ENCODE peak calls at places on chromosomes 11 and 22, in ten cellular contexts. One of them, this sample, is unnamed.

GRCh38 chr11:13094930-13095687 is 86.0 kb downstream of the RASSF10 start:
- DNase-seq in BE2C: no peak
- DNase-seq in ascending aorta: no peak
- DNase-seq in Peyer's patch: no peak
- DNase-seq in Caco-2: no peak
- DNase-seq in tibial nerve: no peak
- DNase-seq in suprapubic skin: no peak
- DNase-seq in MM.1S: no peak
- DNase-seq in heart left ventricle: no peak
- DNase-seq in transverse colon: no peak
- DNase-seq in this sample: no peak

GRCh38 chr11:82458777-82459176 is 274.9 kb downstream of the FAM181B start:
- DNase-seq in BE2C: no peak
- DNase-seq in ascending aorta: no peak
- DNase-seq in Peyer's patch: no peak
- DNase-seq in Caco-2: no peak
- DNase-seq in tibial nerve: no peak
- DNase-seq in suprapubic skin: no peak
- DNase-seq in MM.1S: no peak
- DNase-seq in heart left ventricle: no peak
- DNase-seq in transverse colon: no peak
- DNase-seq in this sample: no peak

GRCh38 chr11:859394-860131 is 16.9 kb downstream of the TSPAN4 start:
- DNase-seq in BE2C: peak; percentile 90
- DNase-seq in ascending aorta: no peak
- DNase-seq in Peyer's patch: no peak
- DNase-seq in Caco-2: no peak
- DNase-seq in tibial nerve: peak; percentile 61
- DNase-seq in suprapubic skin: no peak
- DNase-seq in MM.1S: no peak
- DNase-seq in heart left ventricle: peak; percentile 91
- DNase-seq in transverse colon: peak; percentile 76
- DNase-seq in this sample: no peak

GRCh38 chr11:46991391-46991790 is 54.8 kb downstream of the CSTPP1 start:
- DNase-seq in BE2C: no peak
- DNase-seq in ascending aorta: no peak
- DNase-seq in Peyer's patch: no peak
- DNase-seq in Caco-2: no peak
- DNase-seq in tibial nerve: no peak
- DNase-seq in suprapubic skin: no peak
- DNase-seq in MM.1S: no peak
- DNase-seq in heart left ventricle: no peak
- DNase-seq in transverse colon: no peak
- DNase-seq in this sample: no peak

GRCh38 chr22:41302016-41302767 is 867 bp downstream of the ZC3H7B start:
- DNase-seq in BE2C: peak; percentile 34
- DNase-seq in ascending aorta: no peak
- DNase-seq in Peyer's patch: no peak
- DNase-seq in Caco-2: no peak
- DNase-seq in tibial nerve: no peak
- DNase-seq in suprapubic skin: no peak
- DNase-seq in MM.1S: no peak
- DNase-seq in heart left ventricle: no peak
- DNase-seq in transverse colon: no peak
- DNase-seq in this sample: no peak

GRCh38 chr11:128509990-128510389 is 77.4 kb downstream of the ETS1 start:
- DNase-seq in BE2C: no peak
- DNase-seq in ascending aorta: no peak
- DNase-seq in Peyer's patch: no peak
- DNase-seq in Caco-2: no peak
- DNase-seq in tibial nerve: no peak
- DNase-seq in suprapubic skin: no peak
- DNase-seq in MM.1S: no peak
- DNase-seq in heart left ventricle: no peak
- DNase-seq in transverse colon: no peak
- DNase-seq in this sample: no peak

GRCh38 chr22:37659066-37659896 is 758 bp downstream of the PDXP start:
- DNase-seq in BE2C: no peak
- DNase-seq in ascending aorta: no peak
- DNase-seq in Peyer's patch: peak; percentile 40
- DNase-seq in Caco-2: peak; percentile 62
- DNase-seq in tibial nerve: no peak
- DNase-seq in suprapubic skin: no peak
- DNase-seq in MM.1S: peak; percentile 33
- DNase-seq in heart left ventricle: no peak
- DNase-seq in transverse colon: peak; percentile 81
- DNase-seq in this sample: no peak

GRCh38 chr11:95549276-95549675 is 240.3 kb downstream of the FAM76B start:
- DNase-seq in BE2C: no peak
- DNase-seq in ascending aorta: no peak
- DNase-seq in Peyer's patch: no peak
- DNase-seq in Caco-2: no peak
- DNase-seq in tibial nerve: no peak
- DNase-seq in suprapubic skin: no peak
- DNase-seq in MM.1S: no peak
- DNase-seq in heart left ventricle: no peak
- DNase-seq in transverse colon: no peak
- DNase-seq in this sample: no peak

GRCh38 chr11:28808771-28809170 is 700.6 kb downstream of the METTL15 start:
- DNase-seq in BE2C: no peak
- DNase-seq in ascending aorta: no peak
- DNase-seq in Peyer's patch: no peak
- DNase-seq in Caco-2: no peak
- DNase-seq in tibial nerve: no peak
- DNase-seq in suprapubic skin: no peak
- DNase-seq in MM.1S: no peak
- DNase-seq in heart left ventricle: no peak
- DNase-seq in transverse colon: no peak
- DNase-seq in this sample: no peak

GRCh38 chr11:16891964-16892363 is 122.2 kb downstream of the PLEKHA7 start:
- DNase-seq in BE2C: no peak
- DNase-seq in ascending aorta: no peak
- DNase-seq in Peyer's patch: no peak
- DNase-seq in Caco-2: no peak
- DNase-seq in tibial nerve: no peak
- DNase-seq in suprapubic skin: no peak
- DNase-seq in MM.1S: no peak
- DNase-seq in heart left ventricle: no peak
- DNase-seq in transverse colon: no peak
- DNase-seq in this sample: no peak

GRCh38 chr11:6746086-6746618 is 25.6 kb downstream of the OR2AG2 start:
- DNase-seq in BE2C: no peak
- DNase-seq in ascending aorta: no peak
- DNase-seq in Peyer's patch: peak; percentile 78
- DNase-seq in Caco-2: no peak
- DNase-seq in tibial nerve: no peak
- DNase-seq in suprapubic skin: no peak
- DNase-seq in MM.1S: peak; percentile 84
- DNase-seq in heart left ventricle: no peak
- DNase-seq in transverse colon: peak; percentile 55
- DNase-seq in this sample: no peak

GRCh38 chr22:31248965-31249940 is 37.2 kb downstream of the LIMK2 start:
- DNase-seq in BE2C: no peak
- DNase-seq in ascending aorta: no peak
- DNase-seq in Peyer's patch: no peak
- DNase-seq in Caco-2: peak; percentile 37
- DNase-seq in tibial nerve: no peak
- DNase-seq in suprapubic skin: no peak
- DNase-seq in MM.1S: no peak
- DNase-seq in heart left ventricle: no peak
- DNase-seq in transverse colon: no peak
- DNase-seq in this sample: no peak

GRCh38 chr11:18853086-18853720 is 61.6 kb upstream of the PTPN5 start:
- DNase-seq in BE2C: no peak
- DNase-seq in ascending aorta: no peak
- DNase-seq in Peyer's patch: no peak
- DNase-seq in Caco-2: no peak
- DNase-seq in tibial nerve: no peak
- DNase-seq in suprapubic skin: no peak
- DNase-seq in MM.1S: peak; percentile 71
- DNase-seq in heart left ventricle: no peak
- DNase-seq in transverse colon: no peak
- DNase-seq in this sample: no peak

GRCh38 chr11:2860636-2861035 is 24.9 kb downstream of the CDKN1C start:
- DNase-seq in BE2C: no peak
- DNase-seq in ascending aorta: no peak
- DNase-seq in Peyer's patch: no peak
- DNase-seq in Caco-2: peak; percentile 70
- DNase-seq in tibial nerve: no peak
- DNase-seq in suprapubic skin: no peak
- DNase-seq in MM.1S: no peak
- DNase-seq in heart left ventricle: no peak
- DNase-seq in transverse colon: peak; percentile 37
- DNase-seq in this sample: no peak

GRCh38 chr11:61832758-61833157 is 4.7 kb downstream of the FADS2 start:
- DNase-seq in BE2C: no peak
- DNase-seq in ascending aorta: no peak
- DNase-seq in Peyer's patch: no peak
- DNase-seq in Caco-2: no peak
- DNase-seq in tibial nerve: no peak
- DNase-seq in suprapubic skin: no peak
- DNase-seq in MM.1S: no peak
- DNase-seq in heart left ventricle: peak; percentile 66
- DNase-seq in transverse colon: no peak
- DNase-seq in this sample: no peak

GRCh38 chr11:9774591-9775392 is 110.9 kb downstream of the SWAP70 start:
- DNase-seq in BE2C: no peak
- DNase-seq in ascending aorta: no peak
- DNase-seq in Peyer's patch: no peak
- DNase-seq in Caco-2: no peak
- DNase-seq in tibial nerve: no peak
- DNase-seq in suprapubic skin: no peak
- DNase-seq in MM.1S: no peak
- DNase-seq in heart left ventricle: no peak
- DNase-seq in transverse colon: no peak
- DNase-seq in this sample: no peak

GRCh38 chr11:19055016-19055415 is 5.5 kb downstream of the MRGPRX2 start:
- DNase-seq in BE2C: no peak
- DNase-seq in ascending aorta: no peak
- DNase-seq in Peyer's patch: no peak
- DNase-seq in Caco-2: no peak
- DNase-seq in tibial nerve: no peak
- DNase-seq in suprapubic skin: no peak
- DNase-seq in MM.1S: no peak
- DNase-seq in heart left ventricle: no peak
- DNase-seq in transverse colon: no peak
- DNase-seq in this sample: no peak

GRCh38 chr11:71311928-71312510 is 59.6 kb upstream of the SHANK2 start:
- DNase-seq in BE2C: no peak
- DNase-seq in ascending aorta: no peak
- DNase-seq in Peyer's patch: no peak
- DNase-seq in Caco-2: peak; percentile 36
- DNase-seq in tibial nerve: no peak
- DNase-seq in suprapubic skin: peak; percentile 18
- DNase-seq in MM.1S: no peak
- DNase-seq in heart left ventricle: no peak
- DNase-seq in transverse colon: peak; percentile 24
- DNase-seq in this sample: peak; percentile 49

GRCh38 chr22:26461188-26461810 is 22.3 kb downstream of the HPS4 start:
- DNase-seq in BE2C: peak; percentile 87
- DNase-seq in ascending aorta: no peak
- DNase-seq in Peyer's patch: peak; percentile 56
- DNase-seq in Caco-2: peak; percentile 50
- DNase-seq in tibial nerve: peak; percentile 71
- DNase-seq in suprapubic skin: no peak
- DNase-seq in MM.1S: no peak
- DNase-seq in heart left ventricle: peak; percentile 56
- DNase-seq in transverse colon: peak; percentile 64
- DNase-seq in this sample: no peak
- H3K36me3 ChIP-seq in BE2C: peaks cover 32% of the 10 kb centered on the region
- H3K36me3 ChIP-seq in ascending aorta: peaks cover 68% of the 10 kb centered on the region
- H3K36me3 ChIP-seq in Peyer's patch: no peaks in the 10 kb centered on the region
- H3K36me3 ChIP-seq in Caco-2: no peaks in the 10 kb centered on the region
- H3K36me3 ChIP-seq in tibial nerve: peaks cover 88% of the 10 kb centered on the region
- H3K36me3 ChIP-seq in suprapubic skin: peaks cover 74% of the 10 kb centered on the region
- H3K36me3 ChIP-seq in MM.1S: no peaks in the 10 kb centered on the region
- H3K36me3 ChIP-seq in heart left ventricle: peaks cover 81% of the 10 kb centered on the region
- H3K36me3 ChIP-seq in transverse colon: peaks cover 39% of the 10 kb centered on the region
- H3K36me3 ChIP-seq in this sample: peaks cover 57% of the 10 kb centered on the region

GRCh38 chr11:3971756-3972404 is 116.4 kb downstream of the STIM1 start:
- DNase-seq in BE2C: no peak
- DNase-seq in ascending aorta: no peak
- DNase-seq in Peyer's patch: no peak
- DNase-seq in Caco-2: no peak
- DNase-seq in tibial nerve: no peak
- DNase-seq in suprapubic skin: no peak
- DNase-seq in MM.1S: no peak
- DNase-seq in heart left ventricle: no peak
- DNase-seq in transverse colon: no peak
- DNase-seq in this sample: no peak
- TF ChIP-seq CTCF in BE2C: no peak
- TF ChIP-seq CTCF in ascending aorta: no peak
- TF ChIP-seq CTCF in Peyer's patch: no peak
- TF ChIP-seq CTCF in Caco-2: no peak
- TF ChIP-seq CTCF in tibial nerve: no peak
- TF ChIP-seq CTCF in suprapubic skin: no peak
- TF ChIP-seq CTCF in MM.1S: no peak
- TF ChIP-seq CTCF in heart left ventricle: no peak
- TF ChIP-seq CTCF in transverse colon: no peak
- TF ChIP-seq CTCF in this sample: no peak

DNA sequence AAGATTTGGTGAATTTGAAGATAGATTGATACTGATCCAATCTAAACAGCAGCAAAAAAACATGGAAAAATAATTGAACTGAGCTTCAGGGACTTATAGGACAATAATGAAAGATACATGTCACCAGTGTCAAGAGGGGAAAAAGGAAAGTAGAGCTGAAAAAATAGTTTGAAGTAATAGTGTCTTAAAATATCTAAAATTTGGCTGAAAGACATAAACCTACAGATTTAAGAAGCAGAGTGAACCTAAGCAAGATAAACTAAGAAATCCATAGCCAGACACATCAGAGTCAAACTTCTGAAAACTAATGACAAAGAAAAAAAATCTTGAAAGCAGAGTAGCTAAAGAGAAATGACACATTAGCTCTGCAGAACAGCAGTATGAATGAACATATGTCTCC is 67.7 kb downstream of the TRIM44 start:
- DNase-seq in BE2C: no peak
- DNase-seq in ascending aorta: no peak
- DNase-seq in Peyer's patch: no peak
- DNase-seq in Caco-2: no peak
- DNase-seq in tibial nerve: no peak
- DNase-seq in suprapubic skin: no peak
- DNase-seq in MM.1S: no peak
- DNase-seq in heart left ventricle: no peak
- DNase-seq in transverse colon: no peak
- DNase-seq in this sample: no peak
- H3K36me3 ChIP-seq in BE2C: no peaks in the 10 kb centered on the region
- H3K36me3 ChIP-seq in ascending aorta: peaks cover 46% of the 10 kb centered on the region
- H3K36me3 ChIP-seq in Peyer's patch: no peaks in the 10 kb centered on the region
- H3K36me3 ChIP-seq in Caco-2: peaks cover 2% of the 10 kb centered on the region
- H3K36me3 ChIP-seq in tibial nerve: peaks cover 70% of the 10 kb centered on the region
- H3K36me3 ChIP-seq in suprapubic skin: peaks cover 17% of the 10 kb centered on the region
- H3K36me3 ChIP-seq in MM.1S: no peaks in the 10 kb centered on the region
- H3K36me3 ChIP-seq in heart left ventricle: peaks cover 50% of the 10 kb centered on the region
- H3K36me3 ChIP-seq in transverse colon: peaks cover 7% of the 10 kb centered on the region
- H3K36me3 ChIP-seq in this sample: peaks cover 31% of the 10 kb centered on the region

DNA sequence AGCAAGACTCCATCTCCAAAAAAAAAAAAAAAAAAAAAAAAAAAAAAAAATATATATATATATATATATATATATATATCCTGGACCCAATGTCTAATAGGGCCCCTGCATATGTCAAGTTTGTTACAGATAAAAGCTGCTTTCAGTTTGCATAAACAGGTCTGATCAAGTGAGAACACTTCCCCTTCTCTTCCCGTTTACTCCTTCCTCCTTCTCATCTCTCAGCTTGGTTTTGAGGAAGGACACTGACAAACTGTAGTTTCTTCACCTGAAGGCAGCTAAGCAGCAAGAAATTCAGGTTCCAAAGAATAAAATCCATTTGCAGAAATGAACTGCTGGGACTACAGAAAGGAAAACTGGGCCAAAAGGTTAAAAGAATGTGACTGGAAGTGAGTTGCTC is 11.7 kb downstream of the THOC5 start:
- DNase-seq in BE2C: no peak
- DNase-seq in ascending aorta: no peak
- DNase-seq in Peyer's patch: no peak
- DNase-seq in Caco-2: no peak
- DNase-seq in tibial nerve: no peak
- DNase-seq in suprapubic skin: no peak
- DNase-seq in MM.1S: no peak
- DNase-seq in heart left ventricle: no peak
- DNase-seq in transverse colon: no peak
- DNase-seq in this sample: no peak
- TF ChIP-seq CTCF in BE2C: no peak
- TF ChIP-seq CTCF in ascending aorta: no peak
- TF ChIP-seq CTCF in Peyer's patch: no peak
- TF ChIP-seq CTCF in Caco-2: no peak
- TF ChIP-seq CTCF in tibial nerve: no peak
- TF ChIP-seq CTCF in suprapubic skin: no peak
- TF ChIP-seq CTCF in MM.1S: no peak
- TF ChIP-seq CTCF in heart left ventricle: no peak
- TF ChIP-seq CTCF in transverse colon: no peak
- TF ChIP-seq CTCF in this sample: no peak